ENCODE peak calls at places on chromosomes 13 and 19, in five cellular contexts. One of them, this sample, is unnamed.

GRCh38 chr13:32125221-32125621 is 93.6 kb downstream of the FRY start:
- DNase-seq in H1: no peak
- DNase-seq in kidney epithelial cell: no peak
- DNase-seq in A549: no peak
- DNase-seq in IMR-90: peak
- DNase-seq in this sample: peak

GRCh38 chr19:44303976-44304568 is 753 bp downstream of the ZNF235 start:
- DNase-seq in H1: no peak
- DNase-seq in kidney epithelial cell: no peak
- DNase-seq in A549: peak
- DNase-seq in IMR-90: peak
- DNase-seq in this sample: no peak

GRCh38 chr13:47076536-47076935 is 179.7 kb upstream of the HTR2A start:
- DNase-seq in H1: no peak
- DNase-seq in kidney epithelial cell: no peak
- DNase-seq in A549: no peak
- DNase-seq in IMR-90: peak
- DNase-seq in this sample: no peak

GRCh38 chr19:1410136-1410786 is 2.9 kb downstream of the DAZAP1 start:
- DNase-seq in H1: no peak
- DNase-seq in kidney epithelial cell: no peak
- DNase-seq in A549: no peak
- DNase-seq in IMR-90: peak
- DNase-seq in this sample: no peak

GRCh38 chr19:55384576-55385235 is 614 bp upstream of the TMEM238 start:
- DNase-seq in H1: peak
- DNase-seq in kidney epithelial cell: no peak
- DNase-seq in A549: no peak
- DNase-seq in IMR-90: no peak
- DNase-seq in this sample: no peak

GRCh38 chr13:40058757-40059236 is 403.3 kb downstream of the COG6 start:
- DNase-seq in H1: no peak
- DNase-seq in kidney epithelial cell: no peak
- DNase-seq in A549: no peak
- DNase-seq in IMR-90: no peak
- DNase-seq in this sample: no peak

GRCh38 chr19:4534836-4535658 is at the start of gene PLIN5:
- DNase-seq in H1: peak
- DNase-seq in kidney epithelial cell: no peak
- DNase-seq in A549: peak
- DNase-seq in IMR-90: peak
- DNase-seq in this sample: no peak

GRCh38 chr13:27704681-27705080 is 83.0 kb downstream of the POLR1D start:
- DNase-seq in H1: no peak
- DNase-seq in kidney epithelial cell: no peak
- DNase-seq in A549: no peak
- DNase-seq in IMR-90: no peak
- DNase-seq in this sample: no peak

GRCh38 chr13:21095311-21095710 is 33.9 kb upstream of the LATS2 start:
- DNase-seq in H1: no peak
- DNase-seq in kidney epithelial cell: no peak
- DNase-seq in A549: no peak
- DNase-seq in IMR-90: no peak
- DNase-seq in this sample: no peak
- TF ChIP-seq CTCF in H1: no peak
- TF ChIP-seq CTCF in kidney epithelial cell: no peak
- TF ChIP-seq CTCF in A549: no peak
- TF ChIP-seq CTCF in IMR-90: no peak
- TF ChIP-seq CTCF in this sample: no peak

GRCh38 chr13:43730642-43731041 is 56.1 kb downstream of the ENOX1 start:
- DNase-seq in H1: no peak
- DNase-seq in kidney epithelial cell: no peak
- DNase-seq in A549: no peak
- DNase-seq in IMR-90: peak
- DNase-seq in this sample: no peak
- H3K4me3 ChIP-seq in H1: no peak
- H3K4me3 ChIP-seq in kidney epithelial cell: no peak
- H3K4me3 ChIP-seq in A549: no peak
- H3K4me3 ChIP-seq in IMR-90: no peak
- H3K4me3 ChIP-seq in this sample: no peak

DNA sequence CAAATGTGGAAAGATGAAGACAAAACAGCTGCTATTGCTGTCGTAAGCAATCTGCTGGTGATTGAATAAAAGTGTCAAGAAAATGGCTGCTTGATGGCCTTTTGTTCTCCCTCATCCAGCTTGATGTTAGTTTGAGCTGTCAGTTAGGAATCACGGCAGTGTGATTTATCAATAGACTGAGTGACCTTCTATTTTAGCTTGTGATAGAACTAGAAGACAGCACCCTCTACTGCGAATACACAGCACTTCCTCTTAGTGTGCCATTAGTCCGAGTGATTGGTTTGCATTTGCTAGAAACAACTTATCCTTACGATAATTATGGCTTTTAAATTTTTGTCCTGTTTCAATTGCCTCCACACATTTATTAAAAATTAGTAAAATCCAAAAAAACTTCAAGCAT is 76.2 kb downstream of the MZT1 start:
- DNase-seq in H1: no peak
- DNase-seq in kidney epithelial cell: no peak
- DNase-seq in A549: no peak
- DNase-seq in IMR-90: no peak
- DNase-seq in this sample: no peak
- TF ChIP-seq CTCF in H1: no peak
- TF ChIP-seq CTCF in kidney epithelial cell: peak
- TF ChIP-seq CTCF in A549: no peak
- TF ChIP-seq CTCF in IMR-90: no peak
- TF ChIP-seq CTCF in this sample: no peak

GRCh38 chr19:48836089-48837017 is at the start of gene HSD17B14:
- DNase-seq in H1: peak
- DNase-seq in kidney epithelial cell: no peak
- DNase-seq in A549: no peak
- DNase-seq in IMR-90: no peak
- DNase-seq in this sample: no peak
- H3K4me3 ChIP-seq in H1: peak
- H3K4me3 ChIP-seq in kidney epithelial cell: peak
- H3K4me3 ChIP-seq in A549: peak
- H3K4me3 ChIP-seq in IMR-90: peak
- H3K4me3 ChIP-seq in this sample: peak

GRCh38 chr13:52447815-52448552 is 2.5 kb downstream of the VPS36 start:
- DNase-seq in H1: no peak
- DNase-seq in kidney epithelial cell: no peak
- DNase-seq in A549: no peak
- DNase-seq in IMR-90: no peak
- DNase-seq in this sample: no peak

GRCh38 chr13:52449323-52450011 is 967 bp downstream of the VPS36 start:
- DNase-seq in H1: no peak
- DNase-seq in kidney epithelial cell: no peak
- DNase-seq in A549: no peak
- DNase-seq in IMR-90: no peak
- DNase-seq in this sample: no peak

GRCh38 chr13:52450012-52450792 is at the start of gene VPS36:
- DNase-seq in H1: peak
- DNase-seq in kidney epithelial cell: peak
- DNase-seq in A549: peak
- DNase-seq in IMR-90: peak
- DNase-seq in this sample: peak

GRCh38 chr13:52452470-52452869 is 2.0 kb upstream of the VPS36 start:
- DNase-seq in H1: no peak
- DNase-seq in kidney epithelial cell: no peak
- DNase-seq in A549: no peak
- DNase-seq in IMR-90: no peak
- DNase-seq in this sample: no peak

GRCh38 chr13:52450793-52451116 is 321 bp upstream of the VPS36 start:
- DNase-seq in H1: no peak
- DNase-seq in kidney epithelial cell: no peak
- DNase-seq in A549: no peak
- DNase-seq in IMR-90: no peak
- DNase-seq in this sample: no peak
- TF ChIP-seq CTCF in H1: no peak
- TF ChIP-seq CTCF in kidney epithelial cell: no peak
- TF ChIP-seq CTCF in A549: no peak
- TF ChIP-seq CTCF in IMR-90: no peak
- TF ChIP-seq CTCF in this sample: no peak

DNA sequence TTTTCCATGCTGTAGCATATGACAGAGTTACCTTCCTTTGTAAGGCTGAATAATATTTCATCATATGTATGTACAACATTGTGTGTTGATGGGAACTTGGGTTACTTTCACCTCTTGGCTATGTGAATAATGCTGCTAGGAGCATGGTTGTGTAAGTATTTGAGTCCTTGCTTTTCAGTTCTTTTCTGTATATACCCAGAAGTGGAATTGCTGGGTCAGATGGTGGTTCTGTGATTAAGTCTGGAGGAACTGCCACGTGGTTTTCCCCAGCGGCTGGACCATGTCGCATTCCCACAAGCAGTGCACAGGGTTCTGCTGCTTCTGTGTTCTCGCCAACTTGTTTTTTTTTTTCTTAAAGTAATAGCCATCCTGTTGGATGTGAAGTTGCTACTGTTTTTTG is 101.1 kb upstream of the TEX29 start:
- DNase-seq in H1: no peak
- DNase-seq in kidney epithelial cell: peak
- DNase-seq in A549: no peak
- DNase-seq in IMR-90: peak
- DNase-seq in this sample: peak
- H3K4me3 ChIP-seq in H1: no peak
- H3K4me3 ChIP-seq in kidney epithelial cell: no peak
- H3K4me3 ChIP-seq in A549: no peak
- H3K4me3 ChIP-seq in IMR-90: no peak
- H3K4me3 ChIP-seq in this sample: no peak

GRCh38 chr19:30686911-30687566 is 314.9 kb downstream of the ZNF536 start:
- DNase-seq in H1: no peak
- DNase-seq in kidney epithelial cell: no peak
- DNase-seq in A549: no peak
- DNase-seq in IMR-90: no peak
- DNase-seq in this sample: no peak

GRCh38 chr19:30685601-30686000 is 313.4 kb downstream of the ZNF536 start:
- DNase-seq in H1: no peak
- DNase-seq in kidney epithelial cell: no peak
- DNase-seq in A549: no peak
- DNase-seq in IMR-90: no peak
- DNase-seq in this sample: no peak

GRCh38 chr19:30684613-30685012 is 312.4 kb downstream of the ZNF536 start:
- DNase-seq in H1: no peak
- DNase-seq in kidney epithelial cell: no peak
- DNase-seq in A549: no peak
- DNase-seq in IMR-90: no peak
- DNase-seq in this sample: no peak

GRCh38 chr19:30688696-30689095 is 316.5 kb downstream of the ZNF536 start:
- DNase-seq in H1: no peak
- DNase-seq in kidney epithelial cell: no peak
- DNase-seq in A549: no peak
- DNase-seq in IMR-90: no peak
- DNase-seq in this sample: no peak

DNA sequence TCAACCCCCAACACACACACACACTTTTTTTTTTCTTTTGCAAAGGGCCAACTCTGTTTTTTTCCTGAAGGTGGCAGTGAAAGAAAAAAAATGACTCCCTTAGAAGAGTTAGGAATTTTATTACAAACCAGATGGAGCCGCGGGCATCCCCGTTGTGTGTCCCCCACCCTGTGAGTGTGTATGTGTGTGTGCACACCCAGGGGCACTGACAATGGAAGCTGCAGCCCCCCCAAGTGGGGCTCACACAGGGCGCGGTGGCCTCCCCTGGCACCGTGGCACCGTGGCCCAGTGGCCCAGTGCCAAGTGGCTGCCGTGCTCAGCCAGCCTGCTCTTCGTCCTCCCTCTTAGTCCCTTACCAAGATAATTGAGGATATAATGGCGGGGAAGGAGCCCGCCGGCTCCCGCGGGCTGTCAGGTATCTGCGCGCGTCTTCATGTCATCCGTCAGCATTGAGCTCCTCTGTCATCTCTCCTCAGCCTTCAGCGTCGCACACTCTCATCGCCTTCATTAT is 314.1 kb downstream of the ZNF536 start:
- DNase-seq in H1: no peak
- DNase-seq in kidney epithelial cell: no peak
- DNase-seq in A549: no peak
- DNase-seq in IMR-90: no peak
- DNase-seq in this sample: no peak
- TF ChIP-seq CTCF in H1: no peak
- TF ChIP-seq CTCF in kidney epithelial cell: no peak
- TF ChIP-seq CTCF in A549: peak
- TF ChIP-seq CTCF in IMR-90: no peak
- TF ChIP-seq CTCF in this sample: peak